ENCODE peak calls at places on chromosome 14, in seven cellular contexts. Y, G, F, J, N, E and D are unnamed samples. For H3K4me1, the result is how much of the 10 kb centered on the place peaks cover.

GRCh38 chr14:86515195-86515594 is 985.3 kb downstream of the FLRT2 start:
- DNase-seq in Y (no peak), J (no peak), N (no peak), G (no peak), E (no peak), F (no peak), D (no peak)

GRCh38 chr14:104677506-104678332 is 11.7 kb upstream of the INF2 start:
- DNase-seq in E (peak), G (peak), N (peak), Y (peak), F (peak), J (peak), D (peak)

GRCh38 chr14:49950275-49951250 is 57.7 kb downstream of the ARF6 start:
- DNase-seq in G (no peak), J (peak), E (no peak), Y (no peak), N (no peak), F (no peak), D (no peak)

GRCh38 chr14:71498151-71498734 is 434.0 kb upstream of the RGS6 start:
- DNase-seq in N (no peak), J (no peak), Y (no peak), G (peak), E (no peak), F (no peak), D (no peak)

GRCh38 chr14:21041676-21042433 is at the start of gene RNASE7:
- DNase-seq in J (no peak), Y (no peak), E (no peak), G (peak), N (no peak), F (no peak), D (no peak)

GRCh38 chr14:81330619-81331122 is 69.5 kb downstream of the STON2 start:
- DNase-seq in N (no peak), G (no peak), F (no peak), Y (no peak), J (no peak), E (no peak), D (no peak)

GRCh38 chr14:32078794-32079663 is 1.9 kb downstream of the ARHGAP5 start:
- DNase-seq in F (no peak), J (peak), E (no peak), G (peak), N (no peak), Y (no peak), D (peak)

GRCh38 chr14:102819176-102819628 is 42.0 kb downstream of the TRAF3 start:
- DNase-seq in Y (no peak), G (no peak), J (no peak), N (no peak), E (no peak), F (no peak), D (no peak)

DNA sequence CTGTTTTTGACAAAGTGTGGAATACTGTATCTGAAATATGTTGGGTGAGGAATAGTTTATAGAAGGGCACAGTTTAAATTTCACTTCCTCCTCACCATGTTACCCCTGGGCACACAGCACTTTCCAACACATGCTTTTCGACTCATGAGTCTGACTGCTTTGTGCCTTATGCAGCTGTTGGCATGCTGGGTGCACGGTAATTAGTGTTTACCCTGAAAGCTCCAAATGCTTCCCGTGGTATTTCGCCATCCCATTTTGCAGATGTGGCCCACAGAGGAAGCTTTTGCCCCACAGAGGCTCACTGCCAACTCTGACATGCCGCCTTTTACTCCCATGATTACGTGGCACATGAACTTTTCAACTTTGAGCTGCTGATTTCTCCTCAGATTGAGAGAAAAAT is 168.6 kb downstream of the PRKCH start:
- DNase-seq in Y (no peak), F (no peak), J (no peak), N (no peak), E (no peak), G (no peak), D (no peak)
- H3K4me1 ChIP-seq in Y (under half), F (under half), J (under half), N (under half), E (half or more), G (under half), D (half or more)

GRCh38 chr14:54570651-54571415 is 3.9 kb downstream of the SAMD4A start:
- DNase-seq in G (peak), F (no peak), J (peak), Y (no peak), N (no peak), E (no peak), D (peak)

GRCh38 chr14:54572316-54572715 is 5.4 kb downstream of the SAMD4A start:
- DNase-seq in E (no peak), G (no peak), F (no peak), J (peak), Y (no peak), N (no peak), D (no peak)

GRCh38 chr14:54567634-54568561 is 970 bp downstream of the SAMD4A start:
- DNase-seq in J (peak), N (peak), F (peak), Y (peak), G (peak), E (peak), D (no peak)

GRCh38 chr14:54567224-54567633 is 301 bp downstream of the SAMD4A start:
- DNase-seq in E (no peak), G (peak), J (no peak), F (no peak), Y (no peak), N (no peak), D (peak)

GRCh38 chr14:54570047-54570446 is 3.1 kb downstream of the SAMD4A start:
- DNase-seq in E (no peak), G (no peak), J (no peak), N (no peak), Y (no peak), F (no peak), D (no peak)
- H3K4me3 ChIP-seq in E (peak), G (peak), J (peak), N (no peak), Y (no peak), F (no peak), D (peak)

GRCh38 chr14:22479781-22480464 is 109.1 kb downstream of the DAD1 start:
- DNase-seq in E (no peak), G (peak), Y (no peak), J (no peak), F (no peak), N (no peak), D (no peak)

GRCh38 chr14:22483863-22484593 is 105.0 kb downstream of the DAD1 start:
- DNase-seq in Y (no peak), J (no peak), F (no peak), E (no peak), G (no peak), N (no peak), D (no peak)

GRCh38 chr14:22482782-22483553 is 106.1 kb downstream of the DAD1 start:
- DNase-seq in Y (no peak), E (no peak), J (no peak), N (no peak), F (no peak), G (no peak), D (no peak)

GRCh38 chr14:22481546-22481945 is 107.5 kb downstream of the DAD1 start:
- DNase-seq in E (no peak), G (no peak), N (no peak), J (no peak), F (no peak), Y (no peak), D (no peak)

DNA sequence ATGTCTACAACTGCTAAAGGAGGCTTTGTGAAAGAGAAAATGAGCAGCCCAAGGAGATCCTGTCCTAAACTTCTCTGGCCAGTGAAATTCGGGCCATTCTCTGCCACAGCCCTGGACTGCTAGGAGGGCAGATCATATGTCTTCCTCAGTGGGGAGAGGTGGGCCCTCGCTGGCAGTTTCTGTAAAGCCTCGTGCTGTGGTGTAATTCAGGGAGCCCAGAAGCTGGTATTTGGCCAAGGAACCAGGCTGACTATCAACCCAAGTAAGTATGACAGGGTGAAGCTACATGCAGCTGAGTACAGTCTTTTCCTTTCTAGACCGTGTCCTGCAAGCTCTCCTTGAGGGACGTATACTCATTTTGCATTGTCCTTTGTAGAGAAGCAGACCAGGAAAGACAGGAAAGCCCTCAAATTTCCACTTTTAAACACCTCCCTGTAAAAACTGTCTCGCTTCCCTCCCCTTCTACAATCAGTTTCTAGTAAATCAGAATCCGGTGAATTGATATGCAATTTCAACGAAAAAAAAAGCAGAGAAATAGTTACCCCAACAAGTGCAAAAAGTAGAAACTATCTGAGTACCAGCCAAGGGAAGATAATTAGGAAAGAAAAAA is 106.8 kb downstream of the DAD1 start:
- DNase-seq in Y (no peak), F (no peak), J (no peak), G (no peak), N (no peak), E (no peak), D (no peak)
- H3K4me1 ChIP-seq in Y (under half), F (under half), J (under half), G (under half), N (under half), E (half or more), D (under half)

DNA sequence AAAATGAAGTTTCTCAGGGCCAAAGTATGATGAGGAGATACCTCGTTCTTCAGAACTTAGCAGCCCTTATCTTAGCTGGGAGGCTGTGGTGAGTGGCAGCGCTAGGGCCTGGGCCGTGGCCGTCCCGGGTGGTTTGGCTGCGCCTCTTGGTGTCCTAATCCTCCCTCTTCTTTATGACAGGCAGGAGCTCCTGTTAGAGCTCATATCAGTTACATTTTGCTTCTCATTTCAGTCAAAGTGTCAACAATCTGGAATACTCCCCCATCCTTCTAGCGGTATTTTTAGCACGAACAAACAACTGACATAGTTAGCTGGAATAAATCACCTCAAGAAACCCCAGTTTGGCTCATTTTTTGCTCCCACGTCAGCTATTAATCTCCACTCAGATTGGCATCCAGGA is 188.8 kb downstream of the TTC7B start:
- DNase-seq in E (peak), F (no peak), N (no peak), G (no peak), Y (no peak), J (no peak), D (no peak)
- H3K4me3 ChIP-seq in E (no peak), F (no peak), N (no peak), G (no peak), Y (no peak), J (no peak), D (no peak)

GRCh38 chr14:93954900-93955891 is 21.2 kb downstream of the ASB2 start:
- DNase-seq in J (no peak), Y (no peak), G (no peak), N (peak), E (no peak), F (peak), D (no peak)

GRCh38 chr14:93954516-93954830 is 21.9 kb downstream of the ASB2 start:
- DNase-seq in F (no peak), N (no peak), J (no peak), E (no peak), G (no peak), Y (no peak), D (no peak)

GRCh38 chr14:93952829-93953228 is 23.5 kb downstream of the ASB2 start:
- DNase-seq in J (no peak), Y (no peak), N (no peak), E (no peak), G (no peak), F (peak), D (no peak)

GRCh38 chr14:93953263-93953662 is 23.1 kb downstream of the ASB2 start:
- DNase-seq in G (no peak), N (no peak), Y (no peak), F (peak), E (no peak), J (no peak), D (no peak)

GRCh38 chr14:93953739-93954515 is 22.4 kb downstream of the ASB2 start:
- DNase-seq in E (no peak), J (no peak), Y (no peak), G (no peak), F (peak), N (no peak), D (no peak)
- H3K4me1 ChIP-seq in E (half or more), J (under half), Y (under half), G (under half), F (under half), N (half or more), D (under half)

GRCh38 chr14:54565236-54566151 is 1.4 kb upstream of the SAMD4A start:
- DNase-seq in E (peak), F (peak), J (peak), Y (peak), N (peak), G (peak), D (peak)

GRCh38 chr14:54564799-54565235 is 2.1 kb upstream of the SAMD4A start:
- DNase-seq in G (peak), E (no peak), F (no peak), J (peak), N (no peak), Y (peak), D (peak)

GRCh38 chr14:54566410-54567223 is at the start of gene SAMD4A:
- DNase-seq in G (peak), Y (peak), N (peak), J (peak), E (peak), F (peak), D (peak)

GRCh38 chr14:54566152-54566409 is 847 bp upstream of the SAMD4A start:
- DNase-seq in F (no peak), E (no peak), Y (no peak), G (no peak), N (no peak), J (no peak), D (no peak)

DNA sequence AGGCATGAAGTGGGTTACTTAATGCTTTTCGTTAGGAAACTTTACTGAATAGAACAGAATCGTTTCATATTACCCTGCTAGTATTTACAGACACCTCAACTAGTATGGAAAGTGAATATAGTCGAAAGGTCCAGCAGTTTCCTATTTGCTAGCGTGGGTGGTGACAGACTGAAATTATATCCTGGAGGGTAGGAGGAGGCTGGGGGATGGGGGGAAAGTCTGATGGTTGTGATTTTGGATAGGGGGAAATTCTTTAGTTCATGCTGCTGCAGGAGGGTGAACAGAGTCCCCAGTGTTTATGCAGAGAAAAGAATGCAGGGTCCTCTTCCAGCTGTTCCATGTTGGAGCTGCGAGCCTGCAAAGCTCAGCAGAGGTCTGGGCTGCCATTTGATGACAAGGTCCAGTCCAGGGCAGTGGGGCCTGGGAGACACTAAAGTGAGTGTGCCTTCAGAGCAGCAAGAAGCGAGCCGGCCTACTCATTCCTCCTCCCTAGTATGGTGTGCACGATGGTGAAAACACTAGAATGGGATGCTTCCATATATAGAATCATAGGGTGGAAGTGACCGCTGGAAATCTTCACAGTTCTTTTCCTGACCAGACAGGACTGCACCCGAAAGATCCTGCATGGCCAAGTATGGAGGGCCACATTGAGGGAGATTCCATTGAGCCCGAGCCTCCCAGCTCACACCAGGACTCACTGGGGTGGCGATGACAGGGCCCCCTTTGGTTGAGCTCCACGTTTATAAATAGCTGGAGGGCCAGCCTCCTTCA is 2.1 kb downstream of the SAMD4A start:
- DNase-seq in F (no peak), E (no peak), Y (peak), J (no peak), G (peak), N (no peak), D (no peak)
- H3K4me3 ChIP-seq in F (no peak), E (peak), Y (peak), J (peak), G (peak), N (no peak), D (peak)

GRCh38 chr14:61564623-61565091 is 130.7 kb upstream of the HIF1A start:
- DNase-seq in N (no peak), G (peak), J (peak), E (no peak), Y (no peak), F (no peak), D (peak)

GRCh38 chr14:61565181-61565580 is 130.1 kb upstream of the HIF1A start:
- DNase-seq in E (no peak), Y (no peak), N (no peak), G (no peak), J (no peak), F (no peak), D (no peak)

GRCh38 chr14:61562321-61563161 is 132.8 kb upstream of the HIF1A start:
- DNase-seq in F (no peak), N (no peak), J (peak), G (peak), Y (no peak), E (no peak), D (peak)

GRCh38 chr14:61563162-61563511 is 132.2 kb upstream of the HIF1A start:
- DNase-seq in F (peak), G (no peak), Y (no peak), N (no peak), J (no peak), E (no peak), D (no peak)

GRCh38 chr14:61563880-61564622 is 131.3 kb upstream of the HIF1A start:
- DNase-seq in J (no peak), Y (no peak), G (no peak), E (no peak), F (no peak), N (no peak), D (no peak)
- H3K4me1 ChIP-seq in J (half or more), Y (under half), G (half or more), E (half or more), F (under half), N (under half), D (half or more)

DNA sequence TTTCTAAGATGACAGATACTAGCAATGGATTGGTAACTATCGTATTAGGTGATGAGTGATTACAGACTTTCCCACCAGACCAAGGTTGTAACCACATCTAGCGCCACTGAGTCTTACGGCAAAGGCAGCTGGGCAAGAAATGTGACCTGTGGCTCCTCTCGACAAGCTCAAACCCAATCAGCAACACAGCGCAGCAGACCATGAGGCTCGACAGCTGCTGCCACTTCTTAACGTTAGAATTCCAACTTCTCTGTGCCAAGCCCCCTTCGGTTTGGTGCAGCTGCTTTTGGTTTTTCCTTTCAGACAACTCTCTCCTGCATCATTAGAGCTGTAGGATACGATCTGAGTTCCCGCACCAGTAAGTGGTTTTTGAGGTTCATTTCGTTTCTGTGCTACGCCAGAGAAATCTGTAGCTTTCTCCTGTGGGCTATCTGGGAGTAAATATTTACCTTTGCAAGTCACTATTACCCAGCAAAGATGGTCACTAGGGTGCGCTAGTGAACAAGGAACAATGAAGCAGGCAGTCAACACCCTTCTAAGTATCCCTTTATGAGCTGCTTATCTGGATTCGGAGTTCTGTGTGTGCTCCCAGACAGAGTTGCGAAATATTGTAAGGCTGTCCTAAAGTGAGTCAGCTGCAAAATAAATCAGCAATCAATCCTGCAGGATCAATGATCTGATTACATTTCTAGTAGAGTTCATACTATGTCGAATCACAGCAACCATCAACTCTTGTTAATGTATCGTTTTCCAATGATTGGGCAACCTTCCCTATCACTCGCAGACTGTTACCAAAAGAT is 133.8 kb downstream of the KCNK10 start:
- DNase-seq in E (no peak), G (peak), N (no peak), F (no peak), J (peak), Y (peak), D (peak)
- H3K4me3 ChIP-seq in E (peak), G (no peak), N (no peak), F (no peak), J (no peak), Y (no peak), D (no peak)